ENCODE peak calls at places on chromosomes 1 and 21, in eight cellular contexts. R is fibroblast of lung; M is DMS153; H is CD4-positive, alpha-beta T cell; F is T-helper 1 cell; Y is CD4-positive, CD25-positive, alpha-beta regulatory T cell; E is left colon; W is NB4. Q is an unnamed sample.

GRCh38 chr1:66247415-66248208 is 286.3 kb upstream of the SGIP1 start:
- DNase-seq in R (no peak), M (no peak), H (no peak), F (no peak), Y (peak; percentile 79), E (no peak), W (no peak), Q (no peak)

GRCh38 chr1:155086182-155086741 is 7.6 kb downstream of the EFNA3 start:
- DNase-seq in R (no peak), M (peak; percentile 37), H (peak; percentile 76), F (peak; percentile 55), Y (peak; percentile 78), E (peak; percentile 78), W (peak; percentile 81), Q (peak; percentile 73)

GRCh38 chr1:24021403-24022266 is 41.5 kb upstream of the SRSF10 start:
- DNase-seq in R (no peak), M (peak; percentile 43), H (no peak), F (no peak), Y (no peak), E (peak; percentile 45), W (no peak), Q (no peak)

GRCh38 chr1:236016782-236017400 is 48.0 kb downstream of the NID1 start:
- DNase-seq in R (peak; percentile 58), M (no peak), H (no peak), F (no peak), Y (no peak), E (no peak), W (no peak), Q (no peak)

GRCh38 chr1:52702886-52703787 is 5.0 kb upstream of the COA7 start:
- DNase-seq in R (peak; percentile 91), M (peak; percentile 91), H (peak; percentile 70), F (peak; percentile 59), Y (peak; percentile 94), E (peak; percentile 89), W (peak; percentile 96), Q (peak; percentile 62)

GRCh38 chr1:39250460-39251240 is 46.2 kb downstream of the MACF1 start:
- DNase-seq in R (peak; percentile 59), M (no peak), H (no peak), F (no peak), Y (no peak), E (no peak), W (no peak), Q (no peak)

GRCh38 chr1:200771625-200772555 is 33.2 kb downstream of the CAMSAP2 start:
- DNase-seq in R (peak; percentile 28), M (no peak), H (no peak), F (no peak), Y (no peak), E (no peak), W (no peak), Q (no peak)

GRCh38 chr1:236489710-236490377 is 33.9 kb upstream of the LGALS8 start:
- DNase-seq in R (peak; percentile 36), M (no peak), H (no peak), F (no peak), Y (peak; percentile 48), E (no peak), W (peak; percentile 58), Q (no peak)

GRCh38 chr1:11100149-11100493 is 452 bp upstream of the EXOSC10 start:
- DNase-seq in R (no peak), M (no peak), H (no peak), F (no peak), Y (no peak), E (no peak), W (no peak), Q (no peak)

GRCh38 chr21:42107177-42107880 is 36.2 kb downstream of the UMODL1 start:
- DNase-seq in R (no peak), M (no peak), H (no peak), F (no peak), Y (no peak), E (no peak), W (no peak), Q (no peak)

GRCh38 chr1:9437931-9438330 is 101.3 kb upstream of the SLC25A33 start:
- DNase-seq in R (peak; percentile 67), M (no peak), H (no peak), F (no peak), Y (no peak), E (peak; percentile 34), W (no peak), Q (no peak)

GRCh38 chr1:174968750-174969244 is 30.9 kb upstream of the CACYBP start:
- DNase-seq in R (peak; percentile 96), M (no peak), H (no peak), F (no peak), Y (peak; percentile 88), E (no peak), W (peak; percentile 64), Q (no peak)

GRCh38 chr1:1959840-1960479 is 40.9 kb upstream of the TMEM52 start:
- DNase-seq in R (peak; percentile 61), M (peak; percentile 91), H (peak; percentile 52), F (no peak), Y (peak; percentile 54), E (peak; percentile 86), W (peak; percentile 90), Q (peak; percentile 28)

GRCh38 chr1:89365206-89365605 is 1.3 kb downstream of the GBP6 start:
- DNase-seq in R (no peak), M (no peak), H (no peak), F (no peak), Y (no peak), E (no peak), W (no peak), Q (no peak)

GRCh38 chr1:200837931-200838571 is 34.7 kb upstream of the GPR25 start:
- DNase-seq in R (peak; percentile 7), M (no peak), H (no peak), F (no peak), Y (peak; percentile 15), E (no peak), W (peak; percentile 26), Q (no peak)

GRCh38 chr1:218332416-218332815 is 12.7 kb upstream of the TGFB2 start:
- DNase-seq in R (peak; percentile 13), M (no peak), H (no peak), F (no peak), Y (no peak), E (no peak), W (no peak), Q (no peak)

GRCh38 chr1:94120983-94121382 is at the start of gene ABCA4:
- DNase-seq in R (no peak), M (no peak), H (no peak), F (no peak), Y (no peak), E (no peak), W (no peak), Q (no peak)

GRCh38 chr1:168437821-168438220 is 106.0 kb downstream of the XCL2 start:
- DNase-seq in R (no peak), M (no peak), H (no peak), F (no peak), Y (no peak), E (no peak), W (no peak), Q (no peak)

GRCh38 chr1:91774520-91775203 is 111.3 kb downstream of the TGFBR3 start:
- DNase-seq in R (peak; percentile 75), M (no peak), H (no peak), F (no peak), Y (no peak), E (no peak), W (no peak), Q (no peak)

GRCh38 chr1:46522184-46522968 is 29.1 kb downstream of the KNCN start:
- DNase-seq in R (peak; percentile 82), M (no peak), H (no peak), F (no peak), Y (peak; percentile 42), E (peak; percentile 21), W (peak; percentile 85), Q (no peak)

GRCh38 chr1:33338495-33339211 is 17.8 kb upstream of the A3GALT2 start:
- DNase-seq in R (peak; percentile 74), M (no peak), H (no peak), F (no peak), Y (no peak), E (no peak), W (peak; percentile 91), Q (no peak)

GRCh38 chr1:177983824-177984528 is 14.1 kb upstream of the SEC16B start:
- DNase-seq in R (peak; percentile 96), M (peak; percentile 18), H (no peak), F (no peak), Y (no peak), E (no peak), W (no peak), Q (no peak)

GRCh38 chr1:227889863-227890405 is 57.8 kb downstream of the WNT9A start:
- DNase-seq in R (no peak), M (no peak), H (no peak), F (no peak), Y (no peak), E (no peak), W (no peak), Q (peak; percentile 1)

GRCh38 chr1:231612393-231613089 is 14.0 kb upstream of the DISC1 start:
- DNase-seq in R (no peak), M (no peak), H (peak; percentile 35), F (no peak), Y (peak; percentile 85), E (peak; percentile 48), W (peak; percentile 92), Q (no peak)

GRCh38 chr1:223482766-223483165 is 89.6 kb downstream of the CCDC185 start:
- DNase-seq in R (no peak), M (no peak), H (no peak), F (no peak), Y (peak; percentile 67), E (no peak), W (peak; percentile 23), Q (no peak)

GRCh38 chr1:60427194-60427593 is 353.6 kb upstream of the C1orf87 start:
- DNase-seq in R (peak; percentile 48), M (no peak), H (no peak), F (no peak), Y (no peak), E (no peak), W (no peak), Q (no peak)

GRCh38 chr1:201385299-201385891 is 7.9 kb upstream of the TNNT2 start:
- DNase-seq in R (peak; percentile 20), M (peak; percentile 94), H (peak; percentile 7), F (no peak), Y (peak; percentile 36), E (peak; percentile 84), W (peak; percentile 32), Q (no peak)

GRCh38 chr1:35222322-35223108 is 29.6 kb upstream of the SFPQ start:
- DNase-seq in R (peak; percentile 67), M (no peak), H (no peak), F (no peak), Y (no peak), E (no peak), W (no peak), Q (no peak)

GRCh38 chr1:152224093-152224492 is at the start of gene HRNR:
- DNase-seq in R (no peak), M (no peak), H (no peak), F (no peak), Y (no peak), E (no peak), W (no peak), Q (no peak)

GRCh38 chr1:97144527-97144926 is 422.9 kb downstream of the PTBP2 start:
- DNase-seq in R (peak; percentile 87), M (no peak), H (no peak), F (no peak), Y (no peak), E (no peak), W (no peak), Q (no peak)

GRCh38 chr1:32903991-32904776 is 3.0 kb upstream of the TMEM54 start:
- DNase-seq in R (no peak), M (no peak), H (no peak), F (no peak), Y (no peak), E (peak; percentile 77), W (no peak), Q (no peak)

GRCh38 chr1:28313710-28314510 is 14.9 kb upstream of the MED18 start:
- DNase-seq in R (peak; percentile 47), M (no peak), H (no peak), F (no peak), Y (no peak), E (no peak), W (peak; percentile 68), Q (no peak)

GRCh38 chr1:40783001-40783905 is at the start of gene KCNQ4:
- DNase-seq in R (peak; percentile 17), M (no peak), H (peak; percentile 13), F (no peak), Y (no peak), E (peak; percentile 66), W (peak; percentile 45), Q (no peak)

GRCh38 chr1:208093754-208094719 is 150.1 kb downstream of the PLXNA2 start:
- DNase-seq in R (peak; percentile 51), M (no peak), H (peak; percentile 40), F (no peak), Y (peak; percentile 52), E (peak; percentile 81), W (peak; percentile 54), Q (no peak)

Q was measured in T-helper 17 cell.